ENCODE peak calls at places on chromosome 13, in five cellular contexts. I is neural progenitor cell, N is IMR-90, P is uterus, Y is PC-3. H is an unnamed sample.

GRCh38 chr13:64371461-64371860 is 2858.7 kb downstream of the PCDH9 start:
- DNase-seq in P (no peak), N (no peak), I (no peak), Y (no peak), H (no peak)

GRCh38 chr13:113796948-113797676 is 38.1 kb downstream of the TMEM255B start:
- DNase-seq in Y (no peak), P (peak; percentile 5), N (no peak), I (no peak), H (no peak)

GRCh38 chr13:23428183-23428528 is 5.3 kb downstream of the SACS start:
- DNase-seq in I (no peak), N (peak; percentile 65), Y (no peak), P (no peak), H (no peak)

GRCh38 chr13:23643828-23644419 is 73.7 kb downstream of the TNFRSF19 start:
- DNase-seq in Y (no peak), I (no peak), N (no peak), P (no peak), H (no peak)

GRCh38 chr13:35855531-35856019 is 275.6 kb downstream of the DCLK1 start:
- DNase-seq in P (no peak), I (peak; percentile 48), Y (peak; percentile 77), N (no peak), H (no peak)

GRCh38 chr13:32299893-32300292 is 15.3 kb downstream of the ZAR1L start:
- DNase-seq in Y (no peak), I (no peak), N (no peak), P (no peak), H (no peak)

GRCh38 chr13:42078113-42078769 is 29.8 kb downstream of the DGKH start:
- DNase-seq in P (no peak), I (peak; percentile 23), N (no peak), Y (no peak), H (no peak)

GRCh38 chr13:30978981-30979956 is 46.8 kb downstream of the TEX26 start:
- DNase-seq in Y (peak; percentile 42), I (peak; percentile 83), N (no peak), P (no peak), H (peak; percentile 12)

GRCh38 chr13:102978168-102978567 is 88.0 kb downstream of the SLC10A2 start:
- DNase-seq in Y (no peak), N (no peak), I (no peak), P (no peak), H (no peak)

GRCh38 chr13:37539176-37539575 is 59.4 kb downstream of the POSTN start:
- DNase-seq in Y (no peak), N (no peak), I (no peak), P (no peak), H (no peak)

GRCh38 chr13:20514866-20515265 is 10.8 kb downstream of the CRYL1 start:
- DNase-seq in I (no peak), P (no peak), N (no peak), Y (no peak), H (no peak)

GRCh38 chr13:74325106-74325505 is 190.9 kb upstream of the KLF12 start:
- DNase-seq in I (no peak), N (peak; percentile 87), P (no peak), Y (peak; percentile 90), H (no peak)

GRCh38 chr13:21672811-21673591 is 2.1 kb downstream of the FGF9 start:
- DNase-seq in P (no peak), Y (no peak), I (peak; percentile 20), N (no peak), H (no peak)

GRCh38 chr13:29607465-29607864 is 12.0 kb upstream of the SLC7A1 start:
- DNase-seq in Y (no peak), I (no peak), N (peak; percentile 27), P (no peak), H (no peak)

GRCh38 chr13:61084983-61085382 is 330.7 kb downstream of the PCDH20 start:
- DNase-seq in N (peak; percentile 27), I (no peak), Y (peak; percentile 71), P (no peak), H (no peak)

GRCh38 chr13:103640617-103641016 is 574.4 kb upstream of the SLC10A2 start:
- DNase-seq in I (no peak), N (no peak), P (no peak), Y (no peak), H (no peak)

GRCh38 chr13:97889803-97890202 is 63.7 kb upstream of the IPO5 start:
- DNase-seq in Y (no peak), I (no peak), N (no peak), P (no peak), H (no peak)

GRCh38 chr13:84279166-84279565 is 396.9 kb upstream of the SLITRK1 start:
- DNase-seq in P (no peak), N (peak; percentile 1), Y (peak; percentile 17), I (no peak), H (no peak)

GRCh38 chr13:74025369-74025768 is 108.8 kb downstream of the KLF12 start:
- DNase-seq in I (no peak), Y (no peak), P (no peak), N (no peak), H (no peak)

GRCh38 chr13:34964558-34964957 is 22.5 kb downstream of the NBEA start:
- DNase-seq in Y (no peak), P (no peak), N (no peak), I (no peak), H (no peak)

GRCh38 chr13:113860051-113860471 is 3.8 kb downstream of the GAS6 start:
- DNase-seq in N (no peak), I (no peak), P (no peak), Y (no peak), H (no peak)

GRCh38 chr13:93172109-93172508 is 54.5 kb upstream of the GPC6 start:
- DNase-seq in N (no peak), Y (no peak), I (peak; percentile 7), P (no peak), H (no peak)

GRCh38 chr13:45744979-45745378 is 42.9 kb downstream of the CBY2 start:
- DNase-seq in N (no peak), I (no peak), Y (no peak), P (no peak), H (no peak)

GRCh38 chr13:59000770-59001169 is 1163.0 kb downstream of the DIAPH3 start:
- DNase-seq in P (no peak), N (no peak), Y (no peak), I (no peak), H (no peak)

GRCh38 chr13:73168993-73169401 is 110.2 kb downstream of the KLF5 start:
- DNase-seq in P (no peak), N (peak; percentile 53), I (no peak), Y (peak; percentile 17), H (no peak)

GRCh38 chr13:80309926-80310325 is 31.0 kb downstream of the SPRY2 start:
- DNase-seq in N (no peak), Y (no peak), P (no peak), I (no peak), H (no peak)

GRCh38 chr13:80313668-80314278 is 27.2 kb downstream of the SPRY2 start:
- DNase-seq in Y (peak; percentile 68), P (no peak), I (no peak), N (peak; percentile 12), H (no peak)

GRCh38 chr13:80312967-80313366 is 28.0 kb downstream of the SPRY2 start:
- DNase-seq in P (no peak), Y (no peak), N (peak; percentile 27), I (no peak), H (no peak)

GRCh38 chr13:80314711-80315505 is 26.0 kb downstream of the SPRY2 start:
- DNase-seq in N (no peak), P (no peak), Y (no peak), I (no peak), H (no peak)

GRCh38 chr13:80312012-80312704 is 28.8 kb downstream of the SPRY2 start:
- DNase-seq in P (no peak), I (no peak), Y (no peak), N (no peak), H (no peak)
- H3K4me3 ChIP-seq in P (no peak overlapping the region), I (no peak overlapping the region), Y (no peak overlapping the region), N (no peak overlapping the region), H (no peak overlapping the region)

GRCh38 chr13:99268822-99269221 is 10.6 kb upstream of the GPR18 start:
- DNase-seq in Y (no peak), I (no peak), N (no peak), P (no peak), H (no peak)
- TF ChIP-seq CTCF in Y (no peak), I (no peak), N (no peak), P (no peak), H (no peak)

DNA sequence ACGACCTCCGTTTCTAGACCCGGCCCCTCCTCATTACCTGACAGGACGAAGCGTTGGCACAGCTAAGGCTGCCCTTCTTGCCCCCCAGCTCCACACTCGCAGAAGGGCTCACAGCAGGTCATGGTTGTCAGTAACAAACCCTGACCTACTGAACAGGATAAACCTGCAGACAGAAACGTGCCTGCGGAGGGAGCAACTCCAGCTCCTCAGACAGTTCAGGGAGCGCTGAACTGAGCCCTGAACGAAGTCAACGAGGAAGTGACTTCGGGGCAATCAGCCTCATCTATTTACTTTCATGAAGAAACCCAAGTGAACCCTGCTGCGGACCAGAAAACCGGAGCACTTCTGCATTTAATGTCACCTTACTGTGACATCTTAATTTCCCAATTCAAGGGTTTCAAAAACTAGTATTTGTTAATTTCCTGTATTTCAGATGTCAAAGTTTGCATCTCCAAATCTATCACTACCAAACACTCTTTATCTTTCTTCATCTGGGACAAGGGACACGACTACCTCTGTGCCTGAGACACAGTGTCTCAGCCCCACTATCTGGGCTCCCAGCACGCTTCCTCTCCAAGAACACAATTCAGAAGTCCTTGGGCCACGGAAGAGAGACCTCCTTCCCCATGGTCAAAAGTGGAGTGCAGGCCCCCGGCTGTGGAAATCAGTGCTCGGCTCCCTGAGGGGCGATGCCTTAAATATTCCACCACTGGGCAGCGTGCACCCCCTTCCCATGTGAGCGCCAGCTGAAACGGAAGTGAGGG is 40.2 kb downstream of the CARS2 start:
- DNase-seq in P (no peak), I (no peak), Y (no peak), N (no peak), H (no peak)
- H3K36me3 ChIP-seq in P (no peaks in the 10 kb centered on the region), I (peaks cover 15% of the 10 kb centered on the region), Y (peaks cover 39% of the 10 kb centered on the region), N (peaks cover 58% of the 10 kb centered on the region), H (peaks cover 26% of the 10 kb centered on the region)

GRCh38 chr13:44396963-44397580 is 23.4 kb downstream of the SERP2 start:
- DNase-seq in Y (no peak), N (peak; percentile 26), P (peak; percentile 61), I (peak; percentile 88), H (no peak)
- H3K4me3 ChIP-seq in Y (no peak overlapping the region), N (no peak overlapping the region), P (no peak overlapping the region), I (no peak overlapping the region), H (no peak overlapping the region)

GRCh38 chr13:27276188-27276587 is 5.6 kb downstream of the RASL11A start:
- DNase-seq in N (peak; percentile 58), I (no peak), P (no peak), Y (no peak), H (no peak)

GRCh38 chr13:27281420-27281819 is 10.8 kb downstream of the RASL11A start:
- DNase-seq in I (no peak), P (no peak), N (no peak), Y (peak; percentile 30), H (no peak)

GRCh38 chr13:27280841-27281240 is 10.2 kb downstream of the RASL11A start:
- DNase-seq in N (no peak), I (no peak), P (no peak), Y (no peak), H (no peak)

GRCh38 chr13:27280009-27280646 is 9.5 kb downstream of the RASL11A start:
- DNase-seq in Y (peak; percentile 92), I (no peak), P (no peak), N (no peak), H (no peak)

DNA sequence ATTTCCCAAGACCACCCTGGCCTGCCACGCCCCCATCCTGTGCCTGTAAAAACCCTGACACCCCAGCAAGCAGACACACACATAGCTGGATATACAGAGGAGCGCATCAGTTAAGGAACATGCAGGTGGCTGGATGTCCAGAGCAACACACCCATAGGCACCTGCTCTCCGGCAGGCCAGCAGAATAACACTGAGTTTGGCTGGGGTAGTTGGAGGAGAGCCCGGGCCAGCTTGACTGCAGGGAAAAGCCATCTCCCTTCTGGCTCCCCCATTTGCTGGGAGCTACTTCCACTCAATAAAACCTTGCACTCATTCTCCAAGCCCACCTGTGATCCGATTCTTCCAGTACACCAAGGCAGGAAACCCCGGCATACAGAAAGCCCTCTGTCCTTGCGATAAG is 8.9 kb downstream of the RASL11A start:
- DNase-seq in P (no peak), N (no peak), Y (no peak), I (no peak), H (no peak)
- TF ChIP-seq CTCF in P (no peak), N (no peak), Y (no peak), I (no peak), H (no peak)

H was measured in GM06990.